ENCODE peak calls at places on chromosomes 1 and 21, in ten cellular contexts. One of them, this sample, is unnamed.
A peak's percentile ranks its signal among the peaks of the same experiment; 100 is the strongest.

GRCh38 chr21:33800753-33801423 is 114.7 kb downstream of the ATP5PO start:
- DNase-seq in nephron progenitor cell: no peak
- DNase-seq in left ventricle myocardium inferior: no peak
- DNase-seq in RWPE1: no peak
- DNase-seq in upper lobe of right lung: no peak
- DNase-seq in brain microvascular endothelial cell: no peak
- DNase-seq in neural progenitor cell: no peak
- DNase-seq in GM13976: no peak
- DNase-seq in dorsolateral prefrontal cortex: no peak
- DNase-seq in IMR-90: no peak
- DNase-seq in this sample: no peak

GRCh38 chr1:224106568-224107281 is 7.2 kb upstream of the FBXO28 start:
- DNase-seq in dorsolateral prefrontal cortex: no peak
- DNase-seq in neural progenitor cell: peak; percentile 64
- DNase-seq in upper lobe of right lung: no peak
- DNase-seq in RWPE1: peak; percentile 52
- DNase-seq in nephron progenitor cell: peak; percentile 4
- DNase-seq in left ventricle myocardium inferior: no peak
- DNase-seq in brain microvascular endothelial cell: peak; percentile 36
- DNase-seq in IMR-90: peak; percentile 56
- DNase-seq in GM13976: peak; percentile 55
- DNase-seq in this sample: peak; percentile 66

GRCh38 chr1:8121261-8122159 is 95.4 kb upstream of the ERRFI1 start:
- DNase-seq in nephron progenitor cell: no peak
- DNase-seq in IMR-90: peak; percentile 94
- DNase-seq in GM13976: no peak
- DNase-seq in dorsolateral prefrontal cortex: no peak
- DNase-seq in left ventricle myocardium inferior: no peak
- DNase-seq in RWPE1: peak; percentile 31
- DNase-seq in brain microvascular endothelial cell: peak; percentile 71
- DNase-seq in upper lobe of right lung: no peak
- DNase-seq in neural progenitor cell: no peak
- DNase-seq in this sample: no peak

GRCh38 chr1:176643536-176643935 is 180.6 kb downstream of the PAPPA2 start:
- DNase-seq in brain microvascular endothelial cell: no peak
- DNase-seq in IMR-90: peak; percentile 18
- DNase-seq in neural progenitor cell: no peak
- DNase-seq in dorsolateral prefrontal cortex: no peak
- DNase-seq in left ventricle myocardium inferior: no peak
- DNase-seq in RWPE1: no peak
- DNase-seq in nephron progenitor cell: no peak
- DNase-seq in GM13976: no peak
- DNase-seq in upper lobe of right lung: no peak
- DNase-seq in this sample: no peak

GRCh38 chr1:114607223-114607622 is 25.8 kb upstream of the BCAS2 start:
- DNase-seq in dorsolateral prefrontal cortex: no peak
- DNase-seq in neural progenitor cell: no peak
- DNase-seq in upper lobe of right lung: no peak
- DNase-seq in IMR-90: no peak
- DNase-seq in brain microvascular endothelial cell: no peak
- DNase-seq in nephron progenitor cell: no peak
- DNase-seq in left ventricle myocardium inferior: no peak
- DNase-seq in GM13976: no peak
- DNase-seq in RWPE1: no peak
- DNase-seq in this sample: no peak

GRCh38 chr21:45867041-45867630 is 114.4 kb upstream of the COL6A1 start:
- DNase-seq in IMR-90: no peak
- DNase-seq in nephron progenitor cell: no peak
- DNase-seq in left ventricle myocardium inferior: no peak
- DNase-seq in dorsolateral prefrontal cortex: peak; percentile 21
- DNase-seq in RWPE1: no peak
- DNase-seq in GM13976: no peak
- DNase-seq in neural progenitor cell: no peak
- DNase-seq in brain microvascular endothelial cell: no peak
- DNase-seq in upper lobe of right lung: no peak
- DNase-seq in this sample: no peak

GRCh38 chr1:234683856-234684632 is 74.1 kb upstream of the IRF2BP2 start:
- DNase-seq in GM13976: no peak
- DNase-seq in nephron progenitor cell: no peak
- DNase-seq in neural progenitor cell: no peak
- DNase-seq in brain microvascular endothelial cell: peak; percentile 45
- DNase-seq in RWPE1: peak; percentile 84
- DNase-seq in dorsolateral prefrontal cortex: no peak
- DNase-seq in left ventricle myocardium inferior: peak; percentile 60
- DNase-seq in upper lobe of right lung: peak; percentile 74
- DNase-seq in IMR-90: peak; percentile 75
- DNase-seq in this sample: no peak

GRCh38 chr1:9004731-9005708 is 21.2 kb downstream of the SLC2A7 start:
- DNase-seq in RWPE1: peak; percentile 64
- DNase-seq in neural progenitor cell: peak; percentile 88
- DNase-seq in brain microvascular endothelial cell: peak; percentile 82
- DNase-seq in upper lobe of right lung: peak; percentile 88
- DNase-seq in left ventricle myocardium inferior: peak; percentile 77
- DNase-seq in nephron progenitor cell: peak; percentile 89
- DNase-seq in GM13976: peak; percentile 93
- DNase-seq in IMR-90: peak; percentile 87
- DNase-seq in dorsolateral prefrontal cortex: peak; percentile 74
- DNase-seq in this sample: peak; percentile 91

GRCh38 chr1:205907794-205908193 is 35.5 kb downstream of the SLC26A9 start:
- DNase-seq in RWPE1: peak; percentile 52
- DNase-seq in neural progenitor cell: peak; percentile 43
- DNase-seq in dorsolateral prefrontal cortex: no peak
- DNase-seq in brain microvascular endothelial cell: peak; percentile 25
- DNase-seq in nephron progenitor cell: no peak
- DNase-seq in left ventricle myocardium inferior: no peak
- DNase-seq in IMR-90: peak; percentile 49
- DNase-seq in upper lobe of right lung: no peak
- DNase-seq in GM13976: no peak
- DNase-seq in this sample: no peak

GRCh38 chr1:228106800-228107054 is 2.4 kb downstream of the MRPL55 start:
- DNase-seq in IMR-90: no peak
- DNase-seq in brain microvascular endothelial cell: no peak
- DNase-seq in left ventricle myocardium inferior: no peak
- DNase-seq in RWPE1: no peak
- DNase-seq in GM13976: no peak
- DNase-seq in upper lobe of right lung: no peak
- DNase-seq in nephron progenitor cell: no peak
- DNase-seq in dorsolateral prefrontal cortex: no peak
- DNase-seq in neural progenitor cell: no peak
- DNase-seq in this sample: no peak

DNA sequence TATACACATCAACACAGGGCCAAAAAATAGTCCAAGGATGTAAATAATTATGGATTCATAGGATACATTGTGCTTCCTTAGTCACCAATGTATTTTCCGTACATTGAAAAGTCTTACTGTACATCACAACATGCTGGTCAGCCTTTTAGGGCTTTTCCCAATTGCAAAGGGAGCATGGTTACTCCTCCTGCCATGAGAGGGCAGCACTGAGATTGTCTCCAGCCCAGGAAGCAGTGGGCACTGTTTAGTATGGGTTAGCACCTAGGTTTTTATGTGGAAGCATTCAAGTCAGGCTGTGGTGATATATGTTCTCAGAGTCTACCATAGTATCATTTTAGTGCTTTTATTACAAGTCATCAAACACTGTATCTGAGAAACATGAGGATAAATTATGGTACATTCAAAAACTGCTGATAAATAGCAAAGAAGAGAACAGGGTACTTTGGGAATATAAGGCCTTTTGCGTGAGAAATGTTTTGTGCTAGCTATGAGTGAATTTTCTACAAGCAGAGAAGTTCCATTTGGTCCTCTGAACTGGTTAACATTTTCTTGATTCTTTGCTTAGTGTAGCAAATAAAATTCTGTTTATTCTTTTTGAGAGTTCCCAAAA is 34.0 kb downstream of the ST6GALNAC5 start:
- DNase-seq in IMR-90: peak; percentile 58
- DNase-seq in upper lobe of right lung: no peak
- DNase-seq in brain microvascular endothelial cell: peak; percentile 56
- DNase-seq in RWPE1: peak; percentile 49
- DNase-seq in nephron progenitor cell: peak; percentile 27
- DNase-seq in GM13976: peak; percentile 36
- DNase-seq in dorsolateral prefrontal cortex: no peak
- DNase-seq in neural progenitor cell: peak; percentile 71
- DNase-seq in left ventricle myocardium inferior: no peak
- DNase-seq in this sample: peak; percentile 36
- TF ChIP-seq CTCF in IMR-90: peak; percentile 68
- TF ChIP-seq CTCF in upper lobe of right lung: peak; percentile 67
- TF ChIP-seq CTCF in brain microvascular endothelial cell: peak; percentile 97
- TF ChIP-seq CTCF in RWPE1: peak; percentile 77
- TF ChIP-seq CTCF in nephron progenitor cell: peak; percentile 57
- TF ChIP-seq CTCF in GM13976: peak; percentile 74
- TF ChIP-seq CTCF in dorsolateral prefrontal cortex: peak; percentile 67
- TF ChIP-seq CTCF in neural progenitor cell: peak; percentile 91
- TF ChIP-seq CTCF in left ventricle myocardium inferior: peak; percentile 55
- TF ChIP-seq CTCF in this sample: peak; percentile 78

DNA sequence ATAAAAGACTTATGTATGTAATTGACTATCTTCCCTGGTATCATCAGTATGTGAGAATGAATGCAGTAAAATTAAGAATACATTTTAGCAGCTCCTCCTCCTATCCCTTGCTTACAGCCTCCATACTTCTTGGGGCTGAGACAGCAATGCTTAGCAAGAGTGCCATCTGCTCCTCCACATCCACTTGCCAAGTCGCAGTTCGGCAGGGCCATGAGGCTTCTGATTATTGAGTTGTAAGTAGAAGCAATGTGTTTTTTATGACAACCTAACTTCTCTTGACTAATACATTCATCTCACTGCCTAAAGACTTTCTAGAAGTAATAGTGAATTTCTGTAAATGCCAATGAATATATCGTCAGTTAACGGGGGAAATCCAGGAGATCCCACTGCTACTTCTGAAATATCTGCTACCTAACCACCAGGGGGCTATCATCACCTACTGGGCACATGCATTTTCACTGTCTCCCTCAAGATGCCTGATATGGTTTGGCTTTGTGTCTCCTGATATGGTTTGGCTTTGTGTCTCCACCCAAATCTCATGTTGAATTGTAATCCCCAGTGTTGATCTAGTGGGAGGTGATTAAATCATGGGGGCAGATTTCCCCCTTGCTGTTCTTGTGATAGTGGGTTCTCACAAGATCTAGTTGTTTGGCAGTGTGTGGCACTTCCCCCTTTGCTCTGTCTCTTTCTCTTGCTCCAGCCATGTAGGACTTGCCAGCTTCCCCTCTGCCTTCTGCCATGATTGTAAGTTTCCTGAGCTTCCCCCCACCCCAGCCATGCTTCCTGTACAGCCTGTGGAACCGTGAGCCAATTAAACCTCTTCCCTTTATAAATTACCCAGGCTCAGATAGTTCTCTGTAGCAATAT is 59.6 kb downstream of the EXTL2 start:
- DNase-seq in RWPE1: peak; percentile 7
- DNase-seq in brain microvascular endothelial cell: no peak
- DNase-seq in nephron progenitor cell: no peak
- DNase-seq in dorsolateral prefrontal cortex: peak; percentile 53
- DNase-seq in IMR-90: peak; percentile 11
- DNase-seq in upper lobe of right lung: no peak
- DNase-seq in neural progenitor cell: peak; percentile 9
- DNase-seq in left ventricle myocardium inferior: no peak
- DNase-seq in GM13976: no peak
- DNase-seq in this sample: peak; percentile 16
- TF ChIP-seq CTCF in RWPE1: peak; percentile 11
- TF ChIP-seq CTCF in brain microvascular endothelial cell: peak; percentile 62
- TF ChIP-seq CTCF in nephron progenitor cell: no peak
- TF ChIP-seq CTCF in dorsolateral prefrontal cortex: peak; percentile 11
- TF ChIP-seq CTCF in IMR-90: peak; percentile 26
- TF ChIP-seq CTCF in upper lobe of right lung: peak; percentile 30
- TF ChIP-seq CTCF in neural progenitor cell: peak; percentile 56
- TF ChIP-seq CTCF in left ventricle myocardium inferior: peak; percentile 46
- TF ChIP-seq CTCF in GM13976: peak; percentile 20
- TF ChIP-seq CTCF in this sample: peak; percentile 37

GRCh38 chr1:59393211-59394180 is 96.6 kb downstream of the FGGY start:
- DNase-seq in GM13976: no peak
- DNase-seq in upper lobe of right lung: no peak
- DNase-seq in RWPE1: no peak
- DNase-seq in brain microvascular endothelial cell: peak; percentile 78
- DNase-seq in nephron progenitor cell: peak; percentile 30
- DNase-seq in dorsolateral prefrontal cortex: no peak
- DNase-seq in left ventricle myocardium inferior: peak; percentile 82
- DNase-seq in neural progenitor cell: peak; percentile 51
- DNase-seq in IMR-90: peak; percentile 91
- DNase-seq in this sample: no peak

GRCh38 chr1:59396387-59396786 is 99.5 kb downstream of the FGGY start:
- DNase-seq in IMR-90: no peak
- DNase-seq in left ventricle myocardium inferior: no peak
- DNase-seq in nephron progenitor cell: no peak
- DNase-seq in dorsolateral prefrontal cortex: no peak
- DNase-seq in GM13976: no peak
- DNase-seq in RWPE1: no peak
- DNase-seq in brain microvascular endothelial cell: no peak
- DNase-seq in upper lobe of right lung: no peak
- DNase-seq in neural progenitor cell: no peak
- DNase-seq in this sample: no peak

GRCh38 chr1:59394706-59395417 is 98.0 kb downstream of the FGGY start:
- DNase-seq in upper lobe of right lung: no peak
- DNase-seq in dorsolateral prefrontal cortex: no peak
- DNase-seq in IMR-90: no peak
- DNase-seq in brain microvascular endothelial cell: no peak
- DNase-seq in left ventricle myocardium inferior: no peak
- DNase-seq in nephron progenitor cell: no peak
- DNase-seq in RWPE1: no peak
- DNase-seq in GM13976: no peak
- DNase-seq in neural progenitor cell: no peak
- DNase-seq in this sample: no peak

GRCh38 chr1:59399642-59400041 is 102.7 kb downstream of the FGGY start:
- DNase-seq in brain microvascular endothelial cell: no peak
- DNase-seq in RWPE1: no peak
- DNase-seq in left ventricle myocardium inferior: no peak
- DNase-seq in GM13976: no peak
- DNase-seq in neural progenitor cell: no peak
- DNase-seq in dorsolateral prefrontal cortex: no peak
- DNase-seq in nephron progenitor cell: no peak
- DNase-seq in upper lobe of right lung: no peak
- DNase-seq in IMR-90: no peak
- DNase-seq in this sample: no peak

DNA sequence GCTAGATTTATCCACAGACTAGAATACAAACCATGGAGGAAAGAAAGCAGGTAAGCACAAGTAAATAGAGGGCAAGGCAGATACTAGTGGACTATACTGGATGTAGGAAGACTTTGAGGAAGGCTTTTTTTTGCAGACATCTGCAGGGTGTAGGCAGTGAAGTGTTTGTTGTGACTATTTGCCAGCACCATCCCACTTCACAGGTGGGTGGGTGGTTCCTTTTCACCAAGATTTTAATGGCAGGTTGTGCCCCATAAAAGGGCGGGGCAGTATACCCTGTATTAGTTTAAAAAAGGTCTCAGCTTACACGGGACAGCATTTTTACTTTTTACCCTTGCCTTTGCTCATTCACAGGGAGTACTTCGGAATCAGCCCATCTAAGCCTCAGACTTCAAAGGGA is 100.6 kb downstream of the FGGY start:
- DNase-seq in neural progenitor cell: no peak
- DNase-seq in IMR-90: no peak
- DNase-seq in dorsolateral prefrontal cortex: no peak
- DNase-seq in left ventricle myocardium inferior: no peak
- DNase-seq in upper lobe of right lung: no peak
- DNase-seq in brain microvascular endothelial cell: no peak
- DNase-seq in nephron progenitor cell: no peak
- DNase-seq in RWPE1: no peak
- DNase-seq in GM13976: no peak
- DNase-seq in this sample: no peak
- TF ChIP-seq CTCF in neural progenitor cell: no peak
- TF ChIP-seq CTCF in IMR-90: no peak
- TF ChIP-seq CTCF in dorsolateral prefrontal cortex: no peak
- TF ChIP-seq CTCF in left ventricle myocardium inferior: no peak
- TF ChIP-seq CTCF in upper lobe of right lung: no peak
- TF ChIP-seq CTCF in brain microvascular endothelial cell: no peak
- TF ChIP-seq CTCF in nephron progenitor cell: no peak
- TF ChIP-seq CTCF in RWPE1: no peak
- TF ChIP-seq CTCF in GM13976: no peak
- TF ChIP-seq CTCF in this sample: no peak

GRCh38 chr1:230068952-230069684 is 2.1 kb downstream of the GALNT2 start:
- DNase-seq in neural progenitor cell: peak; percentile 50
- DNase-seq in GM13976: no peak
- DNase-seq in IMR-90: no peak
- DNase-seq in upper lobe of right lung: peak; percentile 37
- DNase-seq in left ventricle myocardium inferior: no peak
- DNase-seq in dorsolateral prefrontal cortex: no peak
- DNase-seq in brain microvascular endothelial cell: no peak
- DNase-seq in RWPE1: peak; percentile 48
- DNase-seq in nephron progenitor cell: no peak
- DNase-seq in this sample: peak; percentile 41
- TF ChIP-seq CTCF in neural progenitor cell: peak; percentile 9
- TF ChIP-seq CTCF in GM13976: no peak
- TF ChIP-seq CTCF in IMR-90: no peak
- TF ChIP-seq CTCF in upper lobe of right lung: no peak
- TF ChIP-seq CTCF in left ventricle myocardium inferior: no peak
- TF ChIP-seq CTCF in dorsolateral prefrontal cortex: no peak
- TF ChIP-seq CTCF in brain microvascular endothelial cell: peak; percentile 18
- TF ChIP-seq CTCF in RWPE1: no peak
- TF ChIP-seq CTCF in nephron progenitor cell: no peak
- TF ChIP-seq CTCF in this sample: no peak